ENCODE peak calls at places on chromosomes 7 and 10, in seven cellular contexts. One of them, this sample, is unnamed.
A peak's percentile ranks its signal among the peaks of the same experiment; 100 is the strongest.

GRCh38 chr7:1251796-1252542 is 19.3 kb downstream of the UNCX start:
- DNase-seq in GM12878: no peak
- DNase-seq in Panc1: no peak
- DNase-seq in A549: no peak
- DNase-seq in HCT116: no peak
- DNase-seq in GM23338: no peak
- DNase-seq in SK-N-SH: no peak
- DNase-seq in this sample: no peak

GRCh38 chr10:112570585-112570984 is 123.6 kb downstream of the VTI1A start:
- DNase-seq in GM12878: no peak
- DNase-seq in Panc1: no peak
- DNase-seq in GM23338: no peak
- DNase-seq in HCT116: no peak
- DNase-seq in A549: no peak
- DNase-seq in SK-N-SH: no peak
- DNase-seq in this sample: no peak

GRCh38 chr10:55144001-55144400 is 343.0 kb upstream of the PCDH15 start:
- DNase-seq in GM12878: no peak
- DNase-seq in GM23338: no peak
- DNase-seq in HCT116: no peak
- DNase-seq in A549: no peak
- DNase-seq in Panc1: no peak
- DNase-seq in SK-N-SH: no peak
- DNase-seq in this sample: no peak

GRCh38 chr7:22726849-22727792 is at the start of gene IL6:
- DNase-seq in GM23338: peak; percentile 61
- DNase-seq in A549: no peak
- DNase-seq in HCT116: no peak
- DNase-seq in SK-N-SH: peak; percentile 65
- DNase-seq in Panc1: no peak
- DNase-seq in GM12878: no peak
- DNase-seq in this sample: no peak

GRCh38 chr10:29723704-29724103 is 88.9 kb upstream of the SVIL start:
- DNase-seq in A549: no peak
- DNase-seq in GM23338: no peak
- DNase-seq in HCT116: no peak
- DNase-seq in Panc1: no peak
- DNase-seq in SK-N-SH: no peak
- DNase-seq in GM12878: no peak
- DNase-seq in this sample: no peak

GRCh38 chr10:102643346-102644065 is 773 bp upstream of the TRIM8 start:
- DNase-seq in Panc1: no peak
- DNase-seq in GM12878: no peak
- DNase-seq in A549: peak; percentile 51
- DNase-seq in SK-N-SH: peak; percentile 76
- DNase-seq in GM23338: peak; percentile 76
- DNase-seq in HCT116: peak; percentile 38
- DNase-seq in this sample: no peak

GRCh38 chr10:92410501-92410900 is 119.5 kb downstream of the MARCHF5 start:
- DNase-seq in A549: no peak
- DNase-seq in HCT116: no peak
- DNase-seq in GM23338: no peak
- DNase-seq in GM12878: no peak
- DNase-seq in Panc1: no peak
- DNase-seq in SK-N-SH: no peak
- DNase-seq in this sample: no peak

GRCh38 chr10:87931836-87932230 is 68.4 kb downstream of the PTEN start:
- DNase-seq in Panc1: no peak
- DNase-seq in HCT116: peak; percentile 24
- DNase-seq in SK-N-SH: no peak
- DNase-seq in GM12878: no peak
- DNase-seq in A549: no peak
- DNase-seq in GM23338: no peak
- DNase-seq in this sample: no peak

GRCh38 chr10:3102721-3103410 is 35.5 kb downstream of the PFKP start:
- DNase-seq in GM12878: no peak
- DNase-seq in SK-N-SH: no peak
- DNase-seq in A549: no peak
- DNase-seq in Panc1: no peak
- DNase-seq in GM23338: no peak
- DNase-seq in HCT116: no peak
- DNase-seq in this sample: no peak

GRCh38 chr10:124249812-124250432 is 156.5 kb upstream of the CHST15 start:
- DNase-seq in SK-N-SH: no peak
- DNase-seq in HCT116: peak; percentile 22
- DNase-seq in Panc1: no peak
- DNase-seq in GM23338: peak; percentile 76
- DNase-seq in A549: no peak
- DNase-seq in GM12878: no peak
- DNase-seq in this sample: no peak

GRCh38 chr10:15748137-15748536 is 28.4 kb upstream of the ITGA8 start:
- DNase-seq in GM12878: no peak
- DNase-seq in HCT116: no peak
- DNase-seq in A549: no peak
- DNase-seq in SK-N-SH: no peak
- DNase-seq in GM23338: no peak
- DNase-seq in Panc1: no peak
- DNase-seq in this sample: no peak

GRCh38 chr7:91357379-91357778 is 93.1 kb downstream of the FZD1 start:
- DNase-seq in Panc1: no peak
- DNase-seq in GM12878: no peak
- DNase-seq in A549: no peak
- DNase-seq in SK-N-SH: no peak
- DNase-seq in HCT116: no peak
- DNase-seq in GM23338: no peak
- DNase-seq in this sample: no peak

GRCh38 chr10:77581738-77582137 is 55.9 kb downstream of the KCNMA1 start:
- DNase-seq in GM12878: no peak
- DNase-seq in HCT116: no peak
- DNase-seq in Panc1: no peak
- DNase-seq in GM23338: no peak
- DNase-seq in SK-N-SH: no peak
- DNase-seq in A549: no peak
- DNase-seq in this sample: no peak

GRCh38 chr7:46908770-46909169 is 673.1 kb downstream of the TNS3 start:
- DNase-seq in A549: no peak
- DNase-seq in GM23338: no peak
- DNase-seq in SK-N-SH: no peak
- DNase-seq in GM12878: no peak
- DNase-seq in Panc1: no peak
- DNase-seq in HCT116: no peak
- DNase-seq in this sample: no peak

GRCh38 chr7:24573008-24573553 is at the start of gene PALS2:
- DNase-seq in HCT116: peak; percentile 29
- DNase-seq in GM23338: peak; percentile 91
- DNase-seq in GM12878: no peak
- DNase-seq in Panc1: no peak
- DNase-seq in A549: peak; percentile 60
- DNase-seq in SK-N-SH: peak; percentile 95
- DNase-seq in this sample: peak; percentile 63

GRCh38 chr10:16049050-16049449 is 188.7 kb upstream of the MINDY3 start:
- DNase-seq in GM23338: peak; percentile 18
- DNase-seq in GM12878: no peak
- DNase-seq in Panc1: no peak
- DNase-seq in A549: no peak
- DNase-seq in HCT116: no peak
- DNase-seq in SK-N-SH: no peak
- DNase-seq in this sample: no peak

GRCh38 chr7:52498319-52498718 is 537.1 kb upstream of the POM121L12 start:
- DNase-seq in GM23338: peak; percentile 42
- DNase-seq in Panc1: no peak
- DNase-seq in A549: no peak
- DNase-seq in HCT116: no peak
- DNase-seq in GM12878: no peak
- DNase-seq in SK-N-SH: no peak
- DNase-seq in this sample: no peak

GRCh38 chr10:43606323-43607198 is at the start of gene ZNF485:
- DNase-seq in Panc1: no peak
- DNase-seq in GM23338: peak; percentile 87
- DNase-seq in SK-N-SH: peak; percentile 91
- DNase-seq in GM12878: no peak
- DNase-seq in A549: peak; percentile 58
- DNase-seq in HCT116: peak; percentile 32
- DNase-seq in this sample: peak; percentile 41

GRCh38 chr10:118742787-118743186 is 12.0 kb downstream of the CACUL1 start:
- DNase-seq in Panc1: no peak
- DNase-seq in GM23338: no peak
- DNase-seq in SK-N-SH: no peak
- DNase-seq in A549: no peak
- DNase-seq in GM12878: no peak
- DNase-seq in HCT116: no peak
- DNase-seq in this sample: no peak

GRCh38 chr10:108461976-108462375 is 1297.5 kb upstream of the SORCS1 start:
- DNase-seq in A549: no peak
- DNase-seq in GM12878: no peak
- DNase-seq in GM23338: no peak
- DNase-seq in HCT116: no peak
- DNase-seq in SK-N-SH: no peak
- DNase-seq in Panc1: no peak
- DNase-seq in this sample: no peak

GRCh38 chr10:29392376-29393021 is 103.6 kb downstream of the LYZL1 start:
- DNase-seq in GM12878: no peak
- DNase-seq in HCT116: no peak
- DNase-seq in Panc1: no peak
- DNase-seq in SK-N-SH: peak; percentile 75
- DNase-seq in GM23338: peak; percentile 82
- DNase-seq in A549: peak; percentile 47
- DNase-seq in this sample: no peak

GRCh38 chr10:16436367-16436757 is 448 bp upstream of the PTER start:
- DNase-seq in HCT116: no peak
- DNase-seq in SK-N-SH: no peak
- DNase-seq in A549: no peak
- DNase-seq in GM12878: no peak
- DNase-seq in Panc1: no peak
- DNase-seq in GM23338: no peak
- DNase-seq in this sample: no peak

GRCh38 chr10:93115661-93116383 is 42.1 kb downstream of the CYP26A1 start:
- DNase-seq in GM23338: peak; percentile 92
- DNase-seq in Panc1: peak; percentile 15
- DNase-seq in HCT116: peak; percentile 74
- DNase-seq in A549: peak; percentile 39
- DNase-seq in GM12878: peak; percentile 32
- DNase-seq in SK-N-SH: peak; percentile 69
- DNase-seq in this sample: peak; percentile 35

GRCh38 chr10:97718178-97718577 is 4.6 kb downstream of the MARVELD1 start:
- DNase-seq in SK-N-SH: no peak
- DNase-seq in GM23338: no peak
- DNase-seq in Panc1: no peak
- DNase-seq in GM12878: no peak
- DNase-seq in HCT116: no peak
- DNase-seq in A549: no peak
- DNase-seq in this sample: no peak

GRCh38 chr7:131302453-131302852 is 25.2 kb upstream of the MKLN1 start:
- DNase-seq in Panc1: no peak
- DNase-seq in GM23338: no peak
- DNase-seq in HCT116: no peak
- DNase-seq in A549: no peak
- DNase-seq in GM12878: no peak
- DNase-seq in SK-N-SH: no peak
- DNase-seq in this sample: no peak

GRCh38 chr10:18822156-18822555 is 162.9 kb downstream of the ARL5B start:
- DNase-seq in Panc1: no peak
- DNase-seq in SK-N-SH: no peak
- DNase-seq in HCT116: no peak
- DNase-seq in A549: no peak
- DNase-seq in GM12878: no peak
- DNase-seq in GM23338: peak; percentile 74
- DNase-seq in this sample: no peak

GRCh38 chr7:149856-150636 is 42.3 kb upstream of the FAM20C start:
- DNase-seq in GM23338: peak; percentile 56
- DNase-seq in Panc1: no peak
- DNase-seq in HCT116: no peak
- DNase-seq in A549: no peak
- DNase-seq in SK-N-SH: peak; percentile 80
- DNase-seq in GM12878: no peak
- DNase-seq in this sample: peak; percentile 90

GRCh38 chr10:109891105-109891504 is 32.2 kb downstream of the XPNPEP1 start:
- DNase-seq in GM23338: no peak
- DNase-seq in A549: no peak
- DNase-seq in HCT116: no peak
- DNase-seq in SK-N-SH: no peak
- DNase-seq in Panc1: no peak
- DNase-seq in GM12878: no peak
- DNase-seq in this sample: no peak

GRCh38 chr7:126227643-126228042 is 1025.1 kb downstream of the GRM8 start:
- DNase-seq in GM23338: no peak
- DNase-seq in A549: no peak
- DNase-seq in GM12878: no peak
- DNase-seq in HCT116: no peak
- DNase-seq in SK-N-SH: peak; percentile 4
- DNase-seq in Panc1: no peak
- DNase-seq in this sample: no peak

GRCh38 chr7:71886066-71886465 is 526.1 kb downstream of the CALN1 start:
- DNase-seq in A549: no peak
- DNase-seq in SK-N-SH: no peak
- DNase-seq in Panc1: no peak
- DNase-seq in GM12878: no peak
- DNase-seq in GM23338: no peak
- DNase-seq in HCT116: no peak
- DNase-seq in this sample: no peak
- H3K4me3 ChIP-seq in A549: no peak overlapping the region
- H3K4me3 ChIP-seq in SK-N-SH: no peak overlapping the region
- H3K4me3 ChIP-seq in Panc1: no peak overlapping the region
- H3K4me3 ChIP-seq in GM12878: no peak overlapping the region
- H3K4me3 ChIP-seq in GM23338: no peak overlapping the region
- H3K4me3 ChIP-seq in HCT116: no peak overlapping the region
- H3K4me3 ChIP-seq in this sample: no peak overlapping the region

GRCh38 chr7:120654241-120654640 is 203.7 kb downstream of the TSPAN12 start:
- DNase-seq in HCT116: no peak
- DNase-seq in GM23338: no peak
- DNase-seq in SK-N-SH: no peak
- DNase-seq in GM12878: no peak
- DNase-seq in A549: no peak
- DNase-seq in Panc1: no peak
- DNase-seq in this sample: no peak
- H3K27ac ChIP-seq in HCT116: no peak overlapping the region
- H3K27ac ChIP-seq in GM23338: no peak overlapping the region
- H3K27ac ChIP-seq in SK-N-SH: no peak overlapping the region
- H3K27ac ChIP-seq in GM12878: no peak overlapping the region
- H3K27ac ChIP-seq in A549: no peak overlapping the region
- H3K27ac ChIP-seq in Panc1: no peak overlapping the region
- H3K27ac ChIP-seq in this sample: no peak overlapping the region

GRCh38 chr7:19572566-19572965 is 136.3 kb downstream of the POLR1F start:
- DNase-seq in HCT116: no peak
- DNase-seq in SK-N-SH: no peak
- DNase-seq in A549: no peak
- DNase-seq in Panc1: no peak
- DNase-seq in GM23338: no peak
- DNase-seq in GM12878: no peak
- DNase-seq in this sample: no peak

GRCh38 chr7:19575909-19576557 is 132.8 kb downstream of the POLR1F start:
- DNase-seq in Panc1: no peak
- DNase-seq in A549: no peak
- DNase-seq in HCT116: no peak
- DNase-seq in GM23338: no peak
- DNase-seq in SK-N-SH: no peak
- DNase-seq in GM12878: no peak
- DNase-seq in this sample: no peak
- TF ChIP-seq REST in Panc1: no peak
- TF ChIP-seq REST in A549: no peak
- TF ChIP-seq REST in HCT116: no peak
- TF ChIP-seq REST in GM23338: no peak
- TF ChIP-seq REST in SK-N-SH: no peak
- TF ChIP-seq REST in GM12878: no peak
- TF ChIP-seq REST in this sample: no peak

GRCh38 chr7:128201690-128202085 is 39.4 kb upstream of the LEP start:
- DNase-seq in Panc1: no peak
- DNase-seq in A549: no peak
- DNase-seq in HCT116: no peak
- DNase-seq in GM12878: no peak
- DNase-seq in GM23338: no peak
- DNase-seq in SK-N-SH: peak; percentile 42
- DNase-seq in this sample: no peak
- H3K4me3 ChIP-seq in Panc1: no peak overlapping the region
- H3K4me3 ChIP-seq in A549: no peak overlapping the region
- H3K4me3 ChIP-seq in HCT116: no peak overlapping the region
- H3K4me3 ChIP-seq in GM12878: no peak overlapping the region
- H3K4me3 ChIP-seq in GM23338: peak overlapping the region; percentile 82
- H3K4me3 ChIP-seq in SK-N-SH: no peak overlapping the region
- H3K4me3 ChIP-seq in this sample: no peak overlapping the region